ENCODE peak calls at places on chromosome 17, in eight cellular contexts. One of them, this sample, is unnamed.

GRCh38 chr17:69870751-69871199 is 204.2 kb upstream of the KCNJ16 start:
- DNase-seq in esophagus squamous epithelium: no peak
- DNase-seq in IMR-90: peak; percentile 88
- DNase-seq in GM23338: peak; percentile 41
- DNase-seq in cardiac muscle cell: peak; percentile 6
- DNase-seq in suprapubic skin: no peak
- DNase-seq in Panc1: no peak
- DNase-seq in stomach: no peak
- DNase-seq in this sample: no peak

GRCh38 chr17:64781394-64781793 is 119.3 kb upstream of the SMURF2 start:
- DNase-seq in esophagus squamous epithelium: no peak
- DNase-seq in suprapubic skin: peak; percentile 85
- DNase-seq in IMR-90: no peak
- DNase-seq in stomach: peak; percentile 67
- DNase-seq in Panc1: no peak
- DNase-seq in cardiac muscle cell: peak; percentile 36
- DNase-seq in GM23338: peak; percentile 64
- DNase-seq in this sample: no peak

GRCh38 chr17:9101356-9101755 is 80.0 kb downstream of the NTN1 start:
- DNase-seq in Panc1: no peak
- DNase-seq in stomach: no peak
- DNase-seq in GM23338: no peak
- DNase-seq in IMR-90: no peak
- DNase-seq in cardiac muscle cell: no peak
- DNase-seq in esophagus squamous epithelium: no peak
- DNase-seq in suprapubic skin: no peak
- DNase-seq in this sample: no peak

GRCh38 chr17:4960279-4960922 is 7.2 kb downstream of the SPAG7 start:
- DNase-seq in IMR-90: no peak
- DNase-seq in cardiac muscle cell: no peak
- DNase-seq in suprapubic skin: peak; percentile 41
- DNase-seq in Panc1: no peak
- DNase-seq in esophagus squamous epithelium: no peak
- DNase-seq in GM23338: peak; percentile 55
- DNase-seq in stomach: no peak
- DNase-seq in this sample: no peak

GRCh38 chr17:27845264-27846041 is 45.1 kb upstream of the NOS2 start:
- DNase-seq in Panc1: no peak
- DNase-seq in cardiac muscle cell: no peak
- DNase-seq in GM23338: no peak
- DNase-seq in suprapubic skin: no peak
- DNase-seq in IMR-90: no peak
- DNase-seq in stomach: no peak
- DNase-seq in esophagus squamous epithelium: no peak
- DNase-seq in this sample: no peak

GRCh38 chr17:2222901-2223616 is 80.5 kb downstream of the SMG6 start:
- DNase-seq in IMR-90: peak; percentile 80
- DNase-seq in suprapubic skin: peak; percentile 87
- DNase-seq in Panc1: no peak
- DNase-seq in stomach: peak; percentile 32
- DNase-seq in cardiac muscle cell: peak; percentile 81
- DNase-seq in esophagus squamous epithelium: no peak
- DNase-seq in GM23338: no peak
- DNase-seq in this sample: no peak

GRCh38 chr17:17445925-17446665 is 30.7 kb upstream of the MED9 start:
- DNase-seq in cardiac muscle cell: peak; percentile 83
- DNase-seq in Panc1: peak; percentile 98
- DNase-seq in esophagus squamous epithelium: no peak
- DNase-seq in GM23338: no peak
- DNase-seq in stomach: peak; percentile 83
- DNase-seq in IMR-90: peak; percentile 96
- DNase-seq in suprapubic skin: peak; percentile 84
- DNase-seq in this sample: no peak

GRCh38 chr17:30229012-30229411 is 6.5 kb downstream of the SLC6A4 start:
- DNase-seq in stomach: no peak
- DNase-seq in IMR-90: no peak
- DNase-seq in suprapubic skin: no peak
- DNase-seq in esophagus squamous epithelium: no peak
- DNase-seq in Panc1: no peak
- DNase-seq in cardiac muscle cell: no peak
- DNase-seq in GM23338: no peak
- DNase-seq in this sample: no peak

GRCh38 chr17:17783825-17784598 is 52.8 kb downstream of the SREBF1 start:
- DNase-seq in suprapubic skin: no peak
- DNase-seq in esophagus squamous epithelium: no peak
- DNase-seq in cardiac muscle cell: peak; percentile 81
- DNase-seq in GM23338: peak; percentile 76
- DNase-seq in stomach: peak; percentile 61
- DNase-seq in Panc1: no peak
- DNase-seq in IMR-90: no peak
- DNase-seq in this sample: no peak

DNA sequence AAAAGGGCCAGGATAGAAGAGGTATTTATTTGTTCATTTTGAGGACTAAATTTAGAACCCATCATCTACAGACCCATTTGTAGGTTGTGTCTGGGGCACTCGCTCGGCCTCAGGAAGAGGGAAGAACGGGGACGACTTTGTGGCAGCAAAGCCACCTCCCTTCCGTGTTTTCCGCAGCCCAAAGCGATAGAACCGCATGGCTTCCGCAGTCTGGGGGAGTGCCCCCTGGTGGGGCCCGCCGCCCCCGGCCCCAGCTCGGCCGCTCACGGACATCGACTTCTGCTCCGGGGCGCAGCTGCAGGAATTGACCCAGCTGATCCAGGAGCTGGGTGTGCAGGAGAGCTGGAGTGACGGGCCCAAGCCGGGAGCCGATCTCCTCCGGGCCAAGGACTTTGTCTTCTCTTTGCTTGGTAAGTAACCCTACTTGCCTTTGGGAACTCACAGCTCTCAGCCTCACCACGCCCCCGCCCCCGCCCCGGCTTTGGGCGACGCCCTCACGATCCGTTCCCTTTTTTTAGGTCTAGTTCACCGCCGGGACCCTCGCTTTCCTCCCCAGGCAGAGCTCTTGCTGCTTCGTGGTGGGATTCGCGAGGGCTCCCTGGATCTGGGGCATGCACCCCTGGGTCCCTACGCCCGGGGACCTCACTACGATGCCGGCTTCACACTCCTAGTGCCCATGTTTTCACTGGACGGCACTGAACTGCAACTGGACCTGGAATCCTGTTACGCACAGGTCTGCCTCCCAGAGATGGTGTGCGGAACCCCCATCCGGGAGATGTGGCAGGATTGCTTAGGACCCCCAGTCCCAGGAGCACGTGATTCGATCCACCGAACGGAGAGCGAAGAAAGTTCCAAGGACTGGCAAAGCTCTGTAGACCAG is 681 bp downstream of the TMEM102 start:
- DNase-seq in esophagus squamous epithelium: no peak
- DNase-seq in GM23338: peak; percentile 80
- DNase-seq in cardiac muscle cell: peak; percentile 20
- DNase-seq in Panc1: no peak
- DNase-seq in IMR-90: no peak
- DNase-seq in stomach: peak; percentile 53
- DNase-seq in suprapubic skin: no peak
- DNase-seq in this sample: peak; percentile 70
- TF ChIP-seq CTCF in esophagus squamous epithelium: peak; percentile 18
- TF ChIP-seq CTCF in GM23338: peak; percentile 44
- TF ChIP-seq CTCF in cardiac muscle cell: peak; percentile 2
- TF ChIP-seq CTCF in Panc1: no peak
- TF ChIP-seq CTCF in IMR-90: peak; percentile 8
- TF ChIP-seq CTCF in stomach: no peak
- TF ChIP-seq CTCF in suprapubic skin: no peak
- TF ChIP-seq CTCF in this sample: peak; percentile 27

DNA sequence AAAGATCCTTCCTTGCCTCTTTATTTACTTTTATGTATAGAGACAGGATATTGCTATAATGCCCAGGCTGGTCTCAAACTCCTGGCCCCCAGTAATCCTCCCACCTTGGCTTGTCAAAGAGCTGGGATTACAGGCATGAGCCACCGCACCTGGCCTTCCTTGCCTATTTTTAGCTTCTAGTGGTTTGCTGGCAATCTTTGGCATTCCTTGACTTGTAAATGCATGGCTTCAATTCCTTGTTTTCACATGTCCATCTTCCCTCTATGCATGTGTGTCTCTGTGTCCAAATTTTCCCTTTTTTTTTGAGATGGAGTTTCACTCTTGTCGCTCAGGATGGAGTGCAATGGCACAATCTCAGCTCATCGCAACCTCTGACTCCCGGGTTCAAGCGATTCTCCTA is 22.5 kb downstream of the HEXIM2 start:
- DNase-seq in suprapubic skin: no peak
- DNase-seq in Panc1: no peak
- DNase-seq in GM23338: no peak
- DNase-seq in IMR-90: no peak
- DNase-seq in esophagus squamous epithelium: no peak
- DNase-seq in stomach: no peak
- DNase-seq in cardiac muscle cell: no peak
- DNase-seq in this sample: no peak
- H3K27ac ChIP-seq in suprapubic skin: no peak overlapping the region
- H3K27ac ChIP-seq in Panc1: no peak overlapping the region
- H3K27ac ChIP-seq in GM23338: no peak overlapping the region
- H3K27ac ChIP-seq in IMR-90: no peak overlapping the region
- H3K27ac ChIP-seq in esophagus squamous epithelium: no peak overlapping the region
- H3K27ac ChIP-seq in stomach: no peak overlapping the region
- H3K27ac ChIP-seq in cardiac muscle cell: no peak overlapping the region
- H3K27ac ChIP-seq in this sample: peak overlapping the region; percentile 13

GRCh38 chr17:62692721-62693431 is 65.4 kb downstream of the MRC2 start:
- DNase-seq in IMR-90: no peak
- DNase-seq in GM23338: peak; percentile 89
- DNase-seq in cardiac muscle cell: peak; percentile 54
- DNase-seq in esophagus squamous epithelium: no peak
- DNase-seq in suprapubic skin: peak; percentile 59
- DNase-seq in stomach: no peak
- DNase-seq in Panc1: no peak
- DNase-seq in this sample: no peak
- TF ChIP-seq CTCF in IMR-90: peak; percentile 47
- TF ChIP-seq CTCF in GM23338: peak; percentile 62
- TF ChIP-seq CTCF in cardiac muscle cell: peak; percentile 61
- TF ChIP-seq CTCF in esophagus squamous epithelium: no peak
- TF ChIP-seq CTCF in suprapubic skin: no peak
- TF ChIP-seq CTCF in stomach: peak; percentile 14
- TF ChIP-seq CTCF in Panc1: no peak
- TF ChIP-seq CTCF in this sample: peak; percentile 38

GRCh38 chr17:73933164-73933766 is 270.2 kb upstream of the RPL38 start:
- DNase-seq in Panc1: no peak
- DNase-seq in IMR-90: no peak
- DNase-seq in cardiac muscle cell: no peak
- DNase-seq in esophagus squamous epithelium: no peak
- DNase-seq in GM23338: no peak
- DNase-seq in stomach: no peak
- DNase-seq in suprapubic skin: no peak
- DNase-seq in this sample: no peak
- H3K27ac ChIP-seq in Panc1: no peak overlapping the region
- H3K27ac ChIP-seq in IMR-90: no peak overlapping the region
- H3K27ac ChIP-seq in cardiac muscle cell: no peak overlapping the region
- H3K27ac ChIP-seq in esophagus squamous epithelium: no peak overlapping the region
- H3K27ac ChIP-seq in GM23338: no peak overlapping the region
- H3K27ac ChIP-seq in stomach: no peak overlapping the region
- H3K27ac ChIP-seq in suprapubic skin: no peak overlapping the region
- H3K27ac ChIP-seq in this sample: no peak overlapping the region

GRCh38 chr17:16325964-16326363 is 27.3 kb downstream of the CENPV start:
- DNase-seq in IMR-90: no peak
- DNase-seq in esophagus squamous epithelium: no peak
- DNase-seq in stomach: no peak
- DNase-seq in cardiac muscle cell: no peak
- DNase-seq in suprapubic skin: no peak
- DNase-seq in GM23338: no peak
- DNase-seq in Panc1: no peak
- DNase-seq in this sample: no peak

GRCh38 chr17:16327018-16327417 is 26.3 kb downstream of the CENPV start:
- DNase-seq in cardiac muscle cell: no peak
- DNase-seq in Panc1: no peak
- DNase-seq in IMR-90: no peak
- DNase-seq in GM23338: no peak
- DNase-seq in suprapubic skin: no peak
- DNase-seq in stomach: no peak
- DNase-seq in esophagus squamous epithelium: no peak
- DNase-seq in this sample: no peak

DNA sequence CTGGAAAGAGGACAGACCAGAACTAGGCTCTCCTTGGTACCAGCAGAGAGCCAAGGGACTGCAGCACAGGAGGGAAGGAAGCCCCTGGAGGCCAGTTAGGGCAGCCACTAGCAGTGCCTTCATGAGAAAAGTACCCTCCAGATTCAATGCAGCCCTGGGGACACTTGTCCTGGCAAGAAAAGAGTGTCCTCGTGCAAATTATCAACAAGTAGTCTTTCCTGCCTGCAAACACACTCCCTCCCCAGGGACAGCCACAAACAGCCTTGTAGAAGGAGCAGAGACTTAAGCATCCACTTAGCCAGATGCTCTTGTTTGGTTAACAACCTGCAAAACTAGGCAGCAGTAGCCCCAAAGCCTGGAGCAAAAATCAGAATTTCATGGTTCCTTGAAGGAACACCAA is 24.3 kb downstream of the CENPV start:
- DNase-seq in cardiac muscle cell: peak; percentile 3
- DNase-seq in esophagus squamous epithelium: no peak
- DNase-seq in IMR-90: no peak
- DNase-seq in stomach: no peak
- DNase-seq in suprapubic skin: no peak
- DNase-seq in Panc1: no peak
- DNase-seq in GM23338: peak; percentile 26
- DNase-seq in this sample: no peak
- TF ChIP-seq CTCF in cardiac muscle cell: no peak
- TF ChIP-seq CTCF in esophagus squamous epithelium: no peak
- TF ChIP-seq CTCF in IMR-90: no peak
- TF ChIP-seq CTCF in stomach: no peak
- TF ChIP-seq CTCF in suprapubic skin: no peak
- TF ChIP-seq CTCF in Panc1: no peak
- TF ChIP-seq CTCF in GM23338: no peak
- TF ChIP-seq CTCF in this sample: peak; percentile 2

GRCh38 chr17:36978810-36979584 is 30.2 kb downstream of the AATF start:
- DNase-seq in GM23338: no peak
- DNase-seq in Panc1: no peak
- DNase-seq in IMR-90: no peak
- DNase-seq in esophagus squamous epithelium: no peak
- DNase-seq in cardiac muscle cell: peak; percentile 19
- DNase-seq in stomach: no peak
- DNase-seq in suprapubic skin: no peak
- DNase-seq in this sample: no peak
- H3K27ac ChIP-seq in GM23338: peak overlapping the region; percentile 6
- H3K27ac ChIP-seq in Panc1: peak overlapping the region; percentile 74
- H3K27ac ChIP-seq in IMR-90: no peak overlapping the region
- H3K27ac ChIP-seq in esophagus squamous epithelium: no peak overlapping the region
- H3K27ac ChIP-seq in cardiac muscle cell: no peak overlapping the region
- H3K27ac ChIP-seq in stomach: no peak overlapping the region
- H3K27ac ChIP-seq in suprapubic skin: no peak overlapping the region
- H3K27ac ChIP-seq in this sample: no peak overlapping the region

GRCh38 chr17:43428524-43428923 is 29.7 kb downstream of the ARL4D start:
- DNase-seq in IMR-90: no peak
- DNase-seq in esophagus squamous epithelium: no peak
- DNase-seq in GM23338: no peak
- DNase-seq in Panc1: no peak
- DNase-seq in cardiac muscle cell: no peak
- DNase-seq in suprapubic skin: no peak
- DNase-seq in stomach: no peak
- DNase-seq in this sample: no peak
- TF ChIP-seq CTCF in IMR-90: peak; percentile 27
- TF ChIP-seq CTCF in esophagus squamous epithelium: peak; percentile 4
- TF ChIP-seq CTCF in GM23338: peak; percentile 55
- TF ChIP-seq CTCF in Panc1: no peak
- TF ChIP-seq CTCF in cardiac muscle cell: peak; percentile 26
- TF ChIP-seq CTCF in suprapubic skin: no peak
- TF ChIP-seq CTCF in stomach: no peak
- TF ChIP-seq CTCF in this sample: peak; percentile 40

GRCh38 chr17:77426676-77427386 is 286.1 kb downstream of the SEC14L1 start:
- DNase-seq in stomach: no peak
- DNase-seq in suprapubic skin: no peak
- DNase-seq in esophagus squamous epithelium: no peak
- DNase-seq in IMR-90: no peak
- DNase-seq in Panc1: no peak
- DNase-seq in cardiac muscle cell: no peak
- DNase-seq in GM23338: no peak
- DNase-seq in this sample: no peak
- H3K27ac ChIP-seq in stomach: peak overlapping the region; percentile 91
- H3K27ac ChIP-seq in suprapubic skin: peak overlapping the region; percentile 77
- H3K27ac ChIP-seq in esophagus squamous epithelium: peak overlapping the region; percentile 88
- H3K27ac ChIP-seq in IMR-90: peak overlapping the region; percentile 91
- H3K27ac ChIP-seq in Panc1: peak overlapping the region; percentile 83
- H3K27ac ChIP-seq in cardiac muscle cell: peak overlapping the region; percentile 49
- H3K27ac ChIP-seq in GM23338: no peak overlapping the region
- H3K27ac ChIP-seq in this sample: peak overlapping the region; percentile 95

This sample was measured in RWPE2.